ENCODE peak calls at places on chromosomes 16 and 17, in ten cellular contexts. B is lower leg skin, Z is adrenal gland, L is HFFc6, R is psoas muscle, K is astrocyte, E is pancreas, Y is GM10248, J is fibroblast of the aortic adventitia, T is K562. I is an unnamed sample.

GRCh38 chr16:88505405-88506082 is 52.5 kb downstream of the ZFPM1 start:
- DNase-seq in B (no peak), Z (peak), L (no peak), R (peak), K (no peak), E (peak), Y (no peak), J (peak), T (peak), I (peak)

GRCh38 chr17:41307647-41308046 is 1.5 kb downstream of the KRTAP16-1 start:
- DNase-seq in B (no peak), Z (no peak), L (no peak), R (no peak), K (peak), E (no peak), Y (no peak), J (peak), T (no peak), I (no peak)

GRCh38 chr17:18267366-18267765 is 6.9 kb downstream of the MIEF2 start:
- DNase-seq in B (no peak), Z (no peak), L (no peak), R (no peak), K (no peak), E (no peak), Y (no peak), J (no peak), T (no peak), I (no peak)

GRCh38 chr16:80923356-80923755 is 83.3 kb downstream of the CMC2 start:
- DNase-seq in B (no peak), Z (no peak), L (no peak), R (no peak), K (no peak), E (no peak), Y (no peak), J (no peak), T (no peak), I (no peak)

GRCh38 chr16:12095275-12096161 is 119.0 kb downstream of the SNX29 start:
- DNase-seq in B (peak), Z (peak), L (peak), R (peak), K (peak), E (peak), Y (peak), J (peak), T (peak), I (peak)

GRCh38 chr17:68539536-68540469 is 27.6 kb downstream of the PRKAR1A start:
- DNase-seq in B (no peak), Z (no peak), L (peak), R (no peak), K (no peak), E (no peak), Y (no peak), J (peak), T (no peak), I (no peak)

GRCh38 chr16:63005356-63005755 is 969.1 kb upstream of the CDH8 start:
- DNase-seq in B (no peak), Z (no peak), L (no peak), R (no peak), K (no peak), E (no peak), Y (no peak), J (no peak), T (no peak), I (no peak)

GRCh38 chr17:5263441-5263840 is 18.6 kb upstream of the RABEP1 start:
- DNase-seq in B (no peak), Z (no peak), L (no peak), R (no peak), K (no peak), E (no peak), Y (no peak), J (no peak), T (no peak), I (no peak)

GRCh38 chr16:87618216-87618615 is 15.9 kb downstream of the JPH3 start:
- DNase-seq in B (no peak), Z (no peak), L (no peak), R (no peak), K (no peak), E (no peak), Y (no peak), J (no peak), T (no peak), I (no peak)

GRCh38 chr17:46141645-46142044 is 51.6 kb downstream of the KANSL1 start:
- DNase-seq in B (no peak), Z (no peak), L (no peak), R (no peak), K (no peak), E (no peak), Y (no peak), J (no peak), T (no peak), I (no peak)

GRCh38 chr17:34762078-34762477 is 182.7 kb downstream of the TMEM132E start:
- DNase-seq in B (peak), Z (no peak), L (no peak), R (no peak), K (no peak), E (no peak), Y (no peak), J (no peak), T (no peak), I (no peak)

GRCh38 chr16:180921-181667 is 835 bp downstream of the HBQ1 start:
- DNase-seq in B (peak), Z (peak), L (peak), R (peak), K (peak), E (peak), Y (peak), J (peak), T (peak), I (peak)

GRCh38 chr16:87363771-87364476 is 19.7 kb downstream of the FBXO31 start:
- DNase-seq in B (no peak), Z (peak), L (peak), R (peak), K (no peak), E (no peak), Y (no peak), J (peak), T (no peak), I (no peak)

GRCh38 chr16:86577314-86577971 is 906 bp upstream of the FOXL1 start:
- DNase-seq in B (no peak), Z (no peak), L (no peak), R (no peak), K (peak), E (no peak), Y (no peak), J (no peak), T (no peak), I (no peak)

GRCh38 chr16:68973611-68974120 is 130.3 kb downstream of the TANGO6 start:
- DNase-seq in B (no peak), Z (no peak), L (no peak), R (no peak), K (no peak), E (no peak), Y (no peak), J (no peak), T (no peak), I (no peak)

GRCh38 chr16:11056090-11056988 is 112.0 kb downstream of the CLEC16A start:
- DNase-seq in B (no peak), Z (no peak), L (no peak), R (no peak), K (no peak), E (no peak), Y (no peak), J (peak), T (no peak), I (no peak)

GRCh38 chr16:67707210-67707609 is 11.9 kb downstream of the GFOD2 start:
- DNase-seq in B (no peak), Z (no peak), L (no peak), R (no peak), K (no peak), E (no peak), Y (no peak), J (no peak), T (no peak), I (no peak)

GRCh38 chr17:57276621-57277020 is 20.3 kb downstream of the MSI2 start:
- DNase-seq in B (no peak), Z (no peak), L (no peak), R (no peak), K (no peak), E (no peak), Y (no peak), J (no peak), T (no peak), I (no peak)

GRCh38 chr17:36514856-36515255 is 19.8 kb downstream of the MYO19 start:
- DNase-seq in B (peak), Z (no peak), L (no peak), R (no peak), K (no peak), E (no peak), Y (no peak), J (no peak), T (no peak), I (no peak)

GRCh38 chr17:42682400-42683384 is at the start of gene CNTNAP1:
- DNase-seq in B (peak), Z (no peak), L (peak), R (peak), K (peak), E (peak), Y (peak), J (peak), T (no peak), I (no peak)

GRCh38 chr17:31320791-31321190 is 631 bp downstream of the EVI2A start:
- DNase-seq in B (no peak), Z (no peak), L (no peak), R (no peak), K (peak), E (no peak), Y (no peak), J (peak), T (no peak), I (no peak)

GRCh38 chr16:52812945-52813556 is 239.6 kb downstream of the CHD9NB start:
- DNase-seq in B (no peak), Z (no peak), L (no peak), R (no peak), K (peak), E (no peak), Y (no peak), J (peak), T (no peak), I (no peak)

GRCh38 chr16:4110680-4111079 is 5.6 kb downstream of the ADCY9 start:
- DNase-seq in B (no peak), Z (no peak), L (no peak), R (peak), K (no peak), E (no peak), Y (no peak), J (no peak), T (no peak), I (no peak)

GRCh38 chr17:77143306-77143705 is 2.5 kb downstream of the SEC14L1 start:
- DNase-seq in B (no peak), Z (no peak), L (no peak), R (no peak), K (no peak), E (no peak), Y (no peak), J (no peak), T (no peak), I (no peak)

GRCh38 chr17:64358261-64358788 is 32.3 kb downstream of the PECAM1 start:
- DNase-seq in B (no peak), Z (no peak), L (no peak), R (no peak), K (no peak), E (no peak), Y (no peak), J (no peak), T (no peak), I (no peak)

GRCh38 chr17:65093930-65094329 is 37.4 kb upstream of the GNA13 start:
- DNase-seq in B (no peak), Z (no peak), L (no peak), R (no peak), K (no peak), E (no peak), Y (no peak), J (no peak), T (no peak), I (no peak)

GRCh38 chr16:28821874-28822519 is 802 bp upstream of the ATXN2L start:
- DNase-seq in B (no peak), Z (no peak), L (no peak), R (no peak), K (no peak), E (no peak), Y (no peak), J (no peak), T (no peak), I (no peak)

DNA sequence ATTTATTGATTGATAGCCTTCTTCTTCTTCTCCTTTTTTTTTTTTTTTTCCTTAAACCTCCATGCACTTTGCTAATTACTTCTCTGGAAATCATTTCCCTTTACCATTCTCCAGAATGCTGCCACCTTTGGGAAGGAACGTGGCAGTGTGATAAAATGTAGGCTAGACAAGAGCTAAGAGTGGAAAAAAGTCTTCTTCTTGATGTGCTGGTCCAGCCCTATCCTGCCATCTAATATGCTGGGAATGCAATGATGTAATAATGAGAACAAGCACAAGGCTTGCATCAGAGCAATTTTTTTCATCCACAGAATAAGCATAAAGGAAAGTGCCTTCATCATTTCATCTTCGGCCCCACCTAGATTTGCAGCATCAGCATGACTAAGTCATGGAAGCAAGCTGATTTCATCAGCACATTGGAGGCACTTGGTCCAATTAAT is 128.7 kb upstream of the ZFHX3 start:
- DNase-seq in B (no peak), Z (no peak), L (peak), R (no peak), K (peak), E (no peak), Y (no peak), J (peak), T (no peak), I (no peak)
- TF ChIP-seq CTCF in B (no peak), Z (no peak), L (peak), R (peak), K (peak), E (no peak), Y (no peak), J (peak), T (no peak), I (no peak)

GRCh38 chr17:2202302-2202995 is 101.1 kb downstream of the SMG6 start:
- DNase-seq in B (no peak), Z (no peak), L (no peak), R (no peak), K (no peak), E (peak), Y (no peak), J (no peak), T (no peak), I (no peak)

GRCh38 chr17:2198917-2199316 is 104.7 kb downstream of the SMG6 start:
- DNase-seq in B (peak), Z (no peak), L (peak), R (no peak), K (peak), E (no peak), Y (no peak), J (peak), T (no peak), I (no peak)

GRCh38 chr17:2204393-2204792 is 99.2 kb downstream of the SMG6 start:
- DNase-seq in B (no peak), Z (no peak), L (no peak), R (no peak), K (no peak), E (no peak), Y (no peak), J (peak), T (no peak), I (no peak)

GRCh38 chr17:2203818-2204217 is 99.8 kb downstream of the SMG6 start:
- DNase-seq in B (no peak), Z (no peak), L (no peak), R (no peak), K (no peak), E (no peak), Y (no peak), J (no peak), T (no peak), I (no peak)

DNA sequence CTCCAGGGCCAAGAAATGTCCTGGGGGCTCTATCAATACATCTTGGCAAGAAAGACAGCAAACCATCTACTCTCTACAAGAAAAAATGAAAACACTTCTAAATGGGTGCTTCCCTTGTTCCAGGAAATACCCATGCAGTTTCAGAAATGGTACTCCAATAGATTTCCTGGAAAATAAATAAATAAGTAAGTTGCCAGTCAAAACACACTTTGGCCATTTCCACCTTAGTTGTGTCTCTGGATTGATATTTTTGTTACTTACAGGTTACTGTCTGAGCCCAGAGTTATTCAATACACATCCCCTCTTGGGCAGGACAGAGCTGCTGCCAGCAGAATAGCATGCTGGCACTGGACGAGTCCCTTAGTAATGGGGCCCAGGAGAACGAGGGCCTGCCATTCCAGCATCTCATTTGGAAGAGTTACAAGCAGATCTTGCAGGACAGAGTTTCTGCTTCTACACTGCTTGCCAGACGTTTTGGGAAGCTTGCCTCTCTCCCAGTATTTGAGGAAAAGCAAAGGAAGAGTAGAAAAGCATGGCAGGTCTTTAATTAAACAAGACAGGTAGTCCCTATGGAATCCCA is 100.5 kb downstream of the SMG6 start:
- DNase-seq in B (no peak), Z (no peak), L (no peak), R (no peak), K (no peak), E (no peak), Y (no peak), J (no peak), T (no peak), I (no peak)
- TF ChIP-seq CTCF in B (no peak), Z (no peak), L (no peak), R (no peak), K (no peak), E (no peak), Y (no peak), J (no peak), T (no peak), I (no peak)

GRCh38 chr16:74099530-74099929 is 197.1 kb upstream of the PSMD7 start:
- DNase-seq in B (no peak), Z (no peak), L (no peak), R (no peak), K (no peak), E (no peak), Y (no peak), J (no peak), T (no peak), I (no peak)
- TF ChIP-seq CTCF in B (no peak), Z (no peak), L (no peak), R (no peak), K (no peak), E (no peak), Y (no peak), J (no peak), T (no peak), I (no peak)

GRCh38 chr17:82098169-82098938 is at the start of gene FASN:
- DNase-seq in B (peak), Z (peak), L (peak), R (peak), K (peak), E (peak), Y (peak), J (peak), T (peak), I (peak)
- TF ChIP-seq CTCF in B (no peak), Z (peak), L (peak), R (peak), K (no peak), E (no peak), Y (peak), J (peak), T (peak), I (peak)